ENCODE peak calls at places on chromosomes 6 and 20, in seven cellular contexts. G is PC-3, N is heart left ventricle, X is breast epithelium, I is fibroblast of the aortic adventitia, H is lower lobe of right lung, Z is HFFc6. P is an unnamed sample.

GRCh38 chr6:36671687-36672375 is 6.7 kb upstream of the CDKN1A start:
- DNase-seq in X (no peak), H (no peak), G (no peak), N (no peak), I (no peak), Z (no peak), P (no peak)

GRCh38 chr6:41200296-41200900 is 551 bp downstream of the TREML2 start:
- DNase-seq in X (no peak), G (no peak), Z (no peak), N (peak; percentile 37), I (peak; percentile 15), H (peak; percentile 65), P (peak; percentile 33)

GRCh38 chr6:30571085-30572077 is at the start of gene ABCF1:
- DNase-seq in Z (peak; percentile 95), G (peak; percentile 99), X (peak; percentile 97), I (peak; percentile 95), N (peak; percentile 98), H (peak; percentile 99), P (peak; percentile 98)

GRCh38 chr6:131268303-131268702 is 133.0 kb downstream of the AKAP7 start:
- DNase-seq in H (no peak), N (no peak), X (no peak), I (no peak), G (no peak), Z (no peak), P (no peak)

GRCh38 chr6:12297363-12298016 is 7.3 kb downstream of the EDN1 start:
- DNase-seq in Z (no peak), I (no peak), G (no peak), X (no peak), H (no peak), N (no peak), P (no peak)

GRCh38 chr6:88975369-88975768 is 12.0 kb upstream of the RNGTT start:
- DNase-seq in N (no peak), I (no peak), Z (no peak), G (no peak), H (no peak), X (no peak), P (no peak)

GRCh38 chr6:161694995-161695394 is 421.1 kb upstream of the AGPAT4 start:
- DNase-seq in H (no peak), N (no peak), I (peak; percentile 33), X (no peak), Z (no peak), G (peak; percentile 44), P (peak; percentile 13)

GRCh38 chr6:149965191-149966020 is 1.7 kb downstream of the ULBP1 start:
- DNase-seq in H (no peak), X (no peak), I (no peak), G (no peak), Z (no peak), N (no peak), P (peak; percentile 9)

GRCh38 chr6:111580826-111581505 is 24.7 kb downstream of the TRAF3IP2 start:
- DNase-seq in X (no peak), Z (no peak), H (no peak), I (no peak), N (no peak), G (no peak), P (no peak)

GRCh38 chr6:146444195-146444594 is 99.4 kb upstream of the RAB32 start:
- DNase-seq in H (no peak), N (no peak), X (no peak), I (no peak), G (no peak), Z (no peak), P (no peak)

GRCh38 chr20:44069203-44069931 is 117.6 kb downstream of the JPH2 start:
- DNase-seq in Z (no peak), I (no peak), N (no peak), X (peak; percentile 15), H (no peak), G (no peak), P (no peak)

GRCh38 chr6:5287205-5287965 is 26.1 kb downstream of the FARS2 start:
- DNase-seq in N (peak; percentile 22), X (no peak), Z (peak; percentile 66), I (peak; percentile 67), H (no peak), G (peak; percentile 61), P (peak; percentile 79)

GRCh38 chr6:2641044-2641673 is 109.6 kb downstream of the MYLK4 start:
- DNase-seq in X (no peak), H (no peak), N (no peak), I (no peak), G (no peak), Z (no peak), P (no peak)

GRCh38 chr20:14383326-14383725 is 45.9 kb upstream of the FLRT3 start:
- DNase-seq in G (peak; percentile 66), X (no peak), Z (no peak), H (no peak), N (no peak), I (no peak), P (no peak)

GRCh38 chr6:85675030-85675819 is 32.5 kb upstream of the SYNCRIP start:
- DNase-seq in Z (peak; percentile 48), G (peak; percentile 65), N (no peak), X (no peak), H (no peak), I (peak; percentile 51), P (peak; percentile 84)

GRCh38 chr6:112311950-112312547 is 35.1 kb upstream of the RFPL4B start:
- DNase-seq in Z (peak; percentile 33), G (peak; percentile 55), N (no peak), I (peak; percentile 63), X (no peak), H (no peak), P (peak; percentile 42)

GRCh38 chr20:57469418-57470211 is 55.3 kb downstream of the CTCFL start:
- DNase-seq in X (no peak), G (no peak), H (no peak), I (no peak), Z (no peak), N (peak; percentile 66), P (no peak)

GRCh38 chr6:136158398-136158797 is 91.7 kb downstream of the MTFR2 start:
- DNase-seq in Z (no peak), X (no peak), H (peak; percentile 48), I (peak; percentile 76), G (no peak), N (peak; percentile 53), P (peak; percentile 92)

GRCh38 chr6:88761237-88762031 is 202.0 kb downstream of the RNGTT start:
- DNase-seq in I (no peak), G (peak; percentile 9), H (no peak), Z (no peak), X (no peak), N (no peak), P (no peak)

GRCh38 chr20:45052698-45053440 is 48.1 kb downstream of the KCNS1 start:
- DNase-seq in X (no peak), H (no peak), G (no peak), Z (peak; percentile 35), N (no peak), I (peak; percentile 88), P (peak; percentile 49)

GRCh38 chr6:49551866-49552129 is 1.3 kb downstream of the C6orf141 start:
- DNase-seq in N (no peak), G (no peak), I (no peak), X (no peak), Z (no peak), H (no peak), P (no peak)

GRCh38 chr6:57261896-57262295 is 39.8 kb upstream of the RAB23 start:
- DNase-seq in X (no peak), G (no peak), N (no peak), I (peak; percentile 70), Z (no peak), H (no peak), P (peak; percentile 12)

GRCh38 chr6:131197716-131198115 is 62.4 kb downstream of the AKAP7 start:
- DNase-seq in H (no peak), I (no peak), X (no peak), G (no peak), Z (no peak), N (no peak), P (no peak)

GRCh38 chr6:139369568-139370046 is 4.8 kb downstream of the CITED2 start:
- DNase-seq in X (no peak), Z (peak; percentile 83), G (peak; percentile 59), I (peak; percentile 83), N (no peak), H (no peak), P (peak; percentile 99)

GRCh38 chr6:43575105-43575771 is 600 bp downstream of the XPO5 start:
- DNase-seq in N (no peak), I (no peak), H (peak; percentile 73), G (peak; percentile 17), X (no peak), Z (no peak), P (peak; percentile 41)

DNA sequence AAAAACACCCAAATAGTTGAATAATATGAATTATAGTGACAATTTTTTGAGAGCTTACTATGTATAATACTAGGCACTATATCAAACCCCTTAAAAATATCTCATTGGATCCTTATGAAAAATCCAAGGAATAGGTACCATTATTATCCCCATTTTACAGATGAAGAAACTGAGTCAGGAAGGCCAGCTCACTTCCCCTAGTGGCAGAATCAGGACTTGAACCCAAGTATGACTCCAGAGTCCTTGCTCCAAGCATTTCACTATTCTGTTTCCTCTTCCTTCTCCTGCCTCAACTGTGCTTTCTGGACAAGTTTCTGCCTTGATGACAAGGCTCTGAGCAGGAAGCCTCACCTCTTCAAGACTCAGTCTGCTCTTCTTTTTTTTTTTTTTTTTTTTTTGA is 10.8 kb upstream of the PARD6B start:
- DNase-seq in Z (no peak), N (no peak), I (no peak), H (no peak), G (no peak), X (no peak), P (no peak)
- TF ChIP-seq CTCF in Z (peak; percentile 32), N (no peak), I (peak; percentile 1), H (no peak), G (no peak), X (no peak), P (no peak)

GRCh38 chr6:141077355-141078333 is 1055.1 kb upstream of the GJE1 start:
- DNase-seq in X (no peak), G (peak; percentile 47), Z (no peak), I (no peak), N (no peak), H (no peak), P (peak; percentile 17)
- TF ChIP-seq CTCF in X (no peak), G (peak; percentile 51), Z (peak; percentile 44), I (peak; percentile 4), N (no peak), H (no peak), P (peak; percentile 50)

GRCh38 chr6:26520840-26521484 is 17.2 kb upstream of the HMGN4 start:
- DNase-seq in X (peak; percentile 83), H (peak; percentile 92), Z (peak; percentile 82), I (peak; percentile 85), G (peak; percentile 81), N (peak; percentile 90), P (peak; percentile 88)

GRCh38 chr6:26520088-26520839 is 17.9 kb upstream of the HMGN4 start:
- DNase-seq in X (peak; percentile 61), N (peak; percentile 64), G (no peak), Z (no peak), H (no peak), I (no peak), P (peak; percentile 77)

GRCh38 chr6:26524722-26525360 is 13.3 kb upstream of the HMGN4 start:
- DNase-seq in Z (no peak), G (no peak), N (no peak), I (no peak), X (no peak), H (no peak), P (no peak)

GRCh38 chr6:26519359-26519758 is 18.8 kb upstream of the HMGN4 start:
- DNase-seq in X (no peak), N (no peak), G (no peak), H (no peak), Z (no peak), I (no peak), P (no peak)

GRCh38 chr6:26521485-26522391 is 16.4 kb upstream of the HMGN4 start:
- DNase-seq in I (peak; percentile 78), Z (peak; percentile 59), X (peak; percentile 64), N (peak; percentile 86), G (peak; percentile 38), H (peak; percentile 90), P (peak; percentile 74)
- TF ChIP-seq CTCF in I (no peak), Z (peak; percentile 72), X (no peak), N (peak; percentile 52), G (peak; percentile 47), H (peak; percentile 58), P (no peak)

GRCh38 chr20:5065489-5066383 is 54.0 kb downstream of the PCNA start:
- DNase-seq in G (peak; percentile 99), N (peak; percentile 25), X (no peak), H (peak; percentile 76), Z (peak; percentile 98), I (peak; percentile 98), P (peak; percentile 81)
- TF ChIP-seq CTCF in G (no peak), N (no peak), X (no peak), H (no peak), Z (no peak), I (peak; percentile 1), P (no peak)